ENCODE peak calls at places on chromosomes 2 and 18, in seven cellular contexts. Q, U, Y, J, M, D and R are unnamed samples.

GRCh38 chr2:141630531-141630930 is 500.3 kb downstream of the LRP1B start:
- DNase-seq in U (no peak), Q (no peak), M (no peak), Y (peak; percentile 45), J (no peak), D (no peak), R (no peak)

GRCh38 chr2:170505631-170506270 is 209.4 kb upstream of the SP5 start:
- DNase-seq in Y (peak; percentile 39), J (no peak), U (no peak), M (no peak), Q (peak; percentile 47), D (peak; percentile 30), R (no peak)

GRCh38 chr2:159936471-159936870 is 125.9 kb downstream of the PLA2R1 start:
- DNase-seq in Y (no peak), Q (no peak), M (no peak), D (no peak), J (no peak), U (no peak), R (no peak)

GRCh38 chr2:152445791-152446201 is 110.8 kb downstream of the FMNL2 start:
- DNase-seq in D (no peak), U (no peak), M (peak; percentile 92), J (no peak), Y (peak; percentile 90), Q (no peak), R (peak; percentile 52)

GRCh38 chr2:174846941-174847938 is 83.0 kb upstream of the CHRNA1 start:
- DNase-seq in D (no peak), U (no peak), M (no peak), Y (peak; percentile 92), J (no peak), Q (no peak), R (peak; percentile 92)

GRCh38 chr2:222882484-222882928 is 21.7 kb downstream of the ACSL3 start:
- DNase-seq in D (no peak), M (no peak), U (no peak), J (peak; percentile 88), Y (no peak), Q (no peak), R (no peak)

GRCh38 chr2:96157649-96158553 is 12.7 kb upstream of the DUSP2 start:
- DNase-seq in M (no peak), U (no peak), J (no peak), Y (no peak), Q (no peak), D (no peak), R (no peak)

GRCh38 chr2:143258126-143258892 is 129.1 kb downstream of the ARHGAP15 start:
- DNase-seq in M (no peak), U (no peak), D (no peak), J (no peak), Y (no peak), Q (no peak), R (no peak)

GRCh38 chr2:100902833-100903405 is 83.0 kb downstream of the NPAS2 start:
- DNase-seq in Y (peak; percentile 98), M (peak; percentile 40), U (peak; percentile 94), J (peak; percentile 74), Q (no peak), D (no peak), R (peak; percentile 95)

GRCh38 chr2:8115966-8116365 is 565.9 kb upstream of the ID2 start:
- DNase-seq in Y (peak; percentile 66), U (no peak), M (no peak), Q (no peak), D (no peak), J (no peak), R (no peak)

GRCh38 chr2:144328933-144329332 is 191.0 kb downstream of the ZEB2 start:
- DNase-seq in Y (no peak), M (no peak), J (no peak), U (no peak), Q (no peak), D (no peak), R (no peak)

GRCh38 chr2:54955674-54956391 is 94.4 kb downstream of the RTN4 start:
- DNase-seq in D (no peak), M (no peak), J (no peak), Y (no peak), U (peak; percentile 81), Q (no peak), R (no peak)

GRCh38 chr2:69026638-69027037 is 13.7 kb downstream of the ANTXR1 start:
- DNase-seq in D (no peak), J (no peak), M (no peak), U (no peak), Q (no peak), Y (no peak), R (no peak)

GRCh38 chr2:196535742-196536141 is 103.8 kb upstream of the CCDC150 start:
- DNase-seq in D (no peak), U (no peak), Y (no peak), M (no peak), Q (no peak), J (no peak), R (no peak)

GRCh38 chr2:178484245-178485041 is 4.2 kb downstream of the PLEKHA3 start:
- DNase-seq in Q (no peak), J (no peak), D (no peak), Y (peak; percentile 67), M (no peak), U (no peak), R (no peak)

GRCh38 chr2:132754867-132755472 is 85.0 kb upstream of the LYPD1 start:
- DNase-seq in U (no peak), D (no peak), Y (no peak), Q (no peak), J (no peak), M (no peak), R (no peak)

GRCh38 chr18:11432360-11432811 is 177.0 kb upstream of the SLC35G4 start:
- DNase-seq in M (no peak), U (no peak), Y (no peak), J (no peak), Q (no peak), D (no peak), R (no peak)

GRCh38 chr2:238427435-238428162 is 872 bp downstream of the ASB1 start:
- DNase-seq in D (no peak), J (no peak), Q (no peak), Y (peak; percentile 33), M (no peak), U (no peak), R (no peak)

GRCh38 chr18:24536326-24536725 is 75.9 kb downstream of the HRH4 start:
- DNase-seq in J (no peak), Y (peak; percentile 3), D (peak; percentile 1), Q (no peak), U (no peak), M (no peak), R (no peak)

GRCh38 chr18:79400091-79400590 is 4.4 kb downstream of the NFATC1 start:
- DNase-seq in Q (peak; percentile 71), J (no peak), Y (peak; percentile 61), D (no peak), U (no peak), M (no peak), R (no peak)

GRCh38 chr2:224749136-224749535 is 33.0 kb upstream of the CCDC195 start:
- DNase-seq in M (no peak), Y (peak; percentile 17), Q (no peak), D (no peak), U (no peak), J (no peak), R (no peak)

GRCh38 chr2:100017633-100018032 is 124.8 kb downstream of the AFF3 start:
- DNase-seq in Y (peak; percentile 32), Q (no peak), M (no peak), U (no peak), J (no peak), D (no peak), R (no peak)

GRCh38 chr18:77004555-77005380 is 127.8 kb downstream of the MBP start:
- DNase-seq in Y (no peak), U (no peak), J (no peak), Q (no peak), D (no peak), M (no peak), R (no peak)

GRCh38 chr2:198296665-198297308 is 492.4 kb downstream of the PLCL1 start:
- DNase-seq in D (peak; percentile 52), U (peak; percentile 38), Y (peak; percentile 72), Q (no peak), M (no peak), J (peak; percentile 8), R (peak; percentile 40)

GRCh38 chr18:35283923-35284794 is 5.9 kb downstream of the ZSCAN30 start:
- DNase-seq in M (no peak), U (no peak), Q (no peak), J (no peak), D (no peak), Y (no peak), R (no peak)

GRCh38 chr2:240624950-240625621 is at the start of gene GPR35:
- DNase-seq in M (no peak), J (no peak), Y (peak; percentile 78), U (no peak), Q (peak; percentile 75), D (no peak), R (no peak)

GRCh38 chr2:46462936-46463335 is 16.4 kb upstream of the TMEM247 start:
- DNase-seq in M (no peak), Y (peak; percentile 61), J (no peak), U (no peak), D (no peak), Q (no peak), R (no peak)

GRCh38 chr18:14075196-14075595 is 57.0 kb downstream of the ZNF519 start:
- DNase-seq in Y (no peak), U (no peak), J (no peak), D (no peak), Q (no peak), M (no peak), R (no peak)

GRCh38 chr18:66548747-66549146 is 55.1 kb downstream of the CDH19 start:
- DNase-seq in Y (no peak), U (no peak), D (no peak), J (no peak), Q (no peak), M (no peak), R (no peak)
- TF ChIP-seq CTCF in Y (no peak), U (no peak), D (no peak), J (peak; percentile 22), Q (no peak), M (no peak), R (no peak)

DNA sequence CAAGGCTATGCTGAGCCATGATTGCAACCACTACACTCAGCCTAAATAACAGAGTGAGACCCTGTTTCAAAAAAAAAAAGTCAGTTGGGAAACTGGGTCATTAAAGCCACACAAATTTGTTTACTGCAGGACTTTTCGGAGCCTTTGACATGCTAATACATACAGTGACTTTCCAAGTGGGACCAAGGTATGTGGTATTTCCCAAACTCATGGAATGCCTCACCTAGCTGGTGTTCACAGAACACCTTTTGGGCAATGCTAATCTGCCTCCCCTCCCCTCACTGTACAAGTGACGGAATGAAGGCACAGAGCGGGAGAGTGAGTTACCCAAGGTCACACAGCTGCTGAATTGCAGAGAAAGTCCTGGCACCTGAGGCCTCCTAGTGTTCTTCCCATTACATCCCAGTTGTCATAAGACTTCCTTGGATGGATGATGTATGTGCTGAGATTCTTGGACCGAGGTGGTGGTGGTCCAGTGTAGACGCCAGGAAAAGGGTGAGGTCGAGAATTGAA is 30.7 kb downstream of the ATOH8 start:
- DNase-seq in Q (no peak), Y (no peak), M (no peak), D (no peak), J (no peak), U (no peak), R (no peak)
- H3K4me3 ChIP-seq in Q (no peak overlapping the region), Y (no peak overlapping the region), M (no peak overlapping the region), D (no peak overlapping the region), J (no peak overlapping the region), U (no peak overlapping the region), R (no peak overlapping the region)

GRCh38 chr2:64625352-64626145 is 28.2 kb downstream of the SERTAD2 start:
- DNase-seq in J (no peak), Q (no peak), D (no peak), M (no peak), U (no peak), Y (no peak), R (no peak)
- TF ChIP-seq CTCF in J (no peak), Q (no peak), D (no peak), M (peak; percentile 11), U (no peak), Y (no peak), R (no peak)

GRCh38 chr2:229586746-229587705 is 127.3 kb downstream of the DNER start:
- DNase-seq in U (peak; percentile 58), Y (peak; percentile 92), M (peak; percentile 39), J (peak; percentile 6), Q (peak; percentile 70), D (peak; percentile 78), R (peak; percentile 65)
- H3K4me3 ChIP-seq in U (peak overlapping the region; percentile 23), Y (peak overlapping the region; percentile 46), M (peak overlapping the region; percentile 30), J (no peak overlapping the region), Q (peak overlapping the region; percentile 6), D (no peak overlapping the region), R (peak overlapping the region; percentile 8)